ENCODE peak calls at places on chromosomes 13 and 19, in four cellular contexts. X is H9, H is IMR-90, C is H1. Y is an unnamed sample.

GRCh38 chr13:98834254-98834960 is 81.9 kb upstream of the SLC15A1 start:
- DNase-seq in X (peak; percentile 64), C (no peak), H (no peak), Y (no peak)

GRCh38 chr13:78182813-78183212 is 264.2 kb upstream of the EDNRB start:
- DNase-seq in X (no peak), H (no peak), C (no peak), Y (no peak)

GRCh38 chr19:58328999-58329398 is 2.2 kb downstream of the ZSCAN22 start:
- DNase-seq in X (peak; percentile 77), C (peak; percentile 27), H (no peak), Y (peak; percentile 81)

GRCh38 chr13:49711218-49711863 is 20.1 kb upstream of the EBPL start:
- DNase-seq in H (peak; percentile 96), C (no peak), X (no peak), Y (no peak)

GRCh38 chr13:28357247-28357825 is 137.6 kb downstream of the FLT1 start:
- DNase-seq in C (no peak), H (no peak), X (no peak), Y (peak; percentile 25)

GRCh38 chr13:50448535-50448981 is 394.9 kb downstream of the DLEU7 start:
- DNase-seq in C (no peak), X (no peak), H (no peak), Y (no peak)

GRCh38 chr13:32734511-32734910 is 148.3 kb downstream of the PDS5B start:
- DNase-seq in C (no peak), H (peak; percentile 88), X (no peak), Y (no peak)

GRCh38 chr13:25659091-25659502 is 287.3 kb downstream of the ATP8A2 start:
- DNase-seq in H (no peak), C (no peak), X (no peak), Y (peak; percentile 33)

GRCh38 chr13:95714142-95714832 is 37.3 kb downstream of the DNAJC3 start:
- DNase-seq in C (no peak), X (no peak), H (peak; percentile 89), Y (no peak)

GRCh38 chr13:35979378-35979911 is 151.7 kb downstream of the DCLK1 start:
- DNase-seq in X (no peak), H (peak; percentile 83), C (no peak), Y (peak; percentile 39)

GRCh38 chr13:92175330-92175729 is 776.9 kb downstream of the GPC5 start:
- DNase-seq in X (peak; percentile 34), H (peak; percentile 62), C (no peak), Y (peak; percentile 44)

GRCh38 chr13:109402976-109403375 is 383.4 kb downstream of the IRS2 start:
- DNase-seq in X (no peak), H (no peak), C (no peak), Y (no peak)

GRCh38 chr19:3125900-3126524 is 9.8 kb upstream of the GNA15 start:
- DNase-seq in H (no peak), C (peak; percentile 85), X (peak; percentile 95), Y (peak; percentile 68)

GRCh38 chr19:32316034-32316433 is 29.4 kb upstream of the ZNF507 start:
- DNase-seq in C (no peak), H (no peak), X (peak; percentile 54), Y (peak; percentile 63)

GRCh38 chr19:3665681-3666544 is 34.4 kb downstream of the PIP5K1C start:
- DNase-seq in H (no peak), X (peak; percentile 70), C (no peak), Y (no peak)

GRCh38 chr13:39823063-39823713 is 167.7 kb downstream of the COG6 start:
- DNase-seq in H (no peak), X (no peak), C (no peak), Y (no peak)

GRCh38 chr13:47798906-47799305 is 202.2 kb downstream of the SUCLA2 start:
- DNase-seq in C (no peak), H (peak; percentile 21), X (no peak), Y (peak; percentile 46)

GRCh38 chr13:108830916-108831315 is 201.5 kb downstream of the MYO16 start:
- DNase-seq in C (no peak), X (no peak), H (no peak), Y (no peak)

GRCh38 chr13:34257980-34258379 is 440.0 kb downstream of the RFC3 start:
- DNase-seq in H (no peak), X (no peak), C (no peak), Y (no peak)

DNA sequence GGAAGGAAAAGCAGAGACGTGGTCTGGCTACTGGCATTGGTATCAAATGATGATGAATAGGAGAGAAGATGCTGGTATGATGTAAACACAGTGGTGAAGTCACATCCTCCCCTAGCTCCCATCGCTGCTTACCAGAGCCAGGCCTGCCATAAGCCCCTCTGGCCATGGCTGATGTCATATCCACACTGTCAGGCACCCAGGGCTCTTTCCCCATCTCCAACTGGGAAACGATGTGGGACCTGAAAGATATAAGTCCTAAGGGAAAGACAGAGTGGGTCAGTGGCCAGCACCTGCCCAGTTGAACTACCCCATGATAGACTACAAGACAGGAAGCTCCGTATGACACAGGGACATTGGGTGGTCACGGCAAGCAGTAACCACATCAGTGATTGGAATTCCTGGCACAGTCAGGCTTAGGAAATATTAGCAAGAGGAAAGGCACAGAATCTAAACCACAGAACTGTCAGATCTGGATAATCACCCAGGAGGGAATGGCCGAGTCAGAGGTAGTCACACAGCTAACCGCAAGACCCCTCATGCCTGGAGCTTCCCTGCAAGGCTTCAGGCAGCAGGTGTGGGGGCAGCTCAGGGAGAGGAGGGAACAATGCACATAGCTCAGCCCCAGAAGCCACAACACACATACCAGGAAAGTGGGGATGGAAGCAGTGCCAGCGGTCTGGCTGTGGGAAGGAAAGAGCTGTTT is 3.8 kb downstream of the ZNF792 start:
- DNase-seq in H (peak; percentile 86), X (no peak), C (no peak), Y (no peak)
- H3K56ac ChIP-seq in H (no peak overlapping the region), X (no peak overlapping the region), C (no peak overlapping the region), Y (no peak overlapping the region)

DNA sequence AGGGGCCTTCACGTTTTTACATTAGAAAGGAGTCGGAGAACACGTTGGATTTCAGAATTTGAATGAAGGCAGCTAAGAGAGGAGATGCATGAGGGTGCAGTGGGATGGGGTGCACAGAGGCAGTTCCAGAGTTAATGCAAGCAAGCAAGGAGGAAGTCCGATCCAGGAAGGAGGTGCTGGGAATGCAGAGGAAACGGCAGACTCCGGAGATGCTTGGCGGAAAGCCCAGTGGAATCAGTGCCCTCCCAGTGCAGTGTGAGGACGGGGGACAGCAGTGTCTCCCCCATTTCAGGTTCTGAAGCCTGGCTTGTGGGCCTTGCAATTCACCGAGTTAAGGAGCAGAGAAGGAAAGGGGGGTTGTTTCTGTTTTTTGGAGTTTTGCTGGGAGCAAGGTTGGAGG is 100.4 kb downstream of the COL4A2 start:
- DNase-seq in C (no peak), X (no peak), H (no peak), Y (no peak)
- H4K8ac ChIP-seq in C (no peak overlapping the region), X (no peak overlapping the region), H (peak overlapping the region; percentile 80), Y (no peak overlapping the region)

DNA sequence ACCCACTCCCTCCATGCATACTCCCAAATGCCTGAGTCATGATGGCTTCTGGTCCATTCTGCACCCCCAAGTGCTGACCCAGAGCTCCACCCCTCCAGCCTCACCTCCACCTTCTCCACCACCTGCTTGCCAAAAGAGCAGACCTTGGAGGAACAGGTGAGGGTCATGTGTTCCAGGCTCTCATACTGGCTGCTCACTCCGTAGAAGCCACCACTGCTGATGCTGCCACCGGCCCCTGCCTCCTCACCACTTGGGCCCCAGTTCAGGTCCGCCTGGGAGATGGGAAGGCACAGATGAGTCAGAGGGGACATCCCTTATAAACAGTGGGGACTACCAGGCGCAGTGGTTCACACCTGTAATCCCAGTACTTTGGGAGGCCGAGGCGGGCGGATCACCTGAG is 7.9 kb downstream of the CD37 start:
- DNase-seq in H (no peak), X (no peak), C (no peak), Y (no peak)
- H3K18ac ChIP-seq in H (no peak overlapping the region), X (no peak overlapping the region), C (no peak overlapping the region), Y (no peak overlapping the region)

DNA sequence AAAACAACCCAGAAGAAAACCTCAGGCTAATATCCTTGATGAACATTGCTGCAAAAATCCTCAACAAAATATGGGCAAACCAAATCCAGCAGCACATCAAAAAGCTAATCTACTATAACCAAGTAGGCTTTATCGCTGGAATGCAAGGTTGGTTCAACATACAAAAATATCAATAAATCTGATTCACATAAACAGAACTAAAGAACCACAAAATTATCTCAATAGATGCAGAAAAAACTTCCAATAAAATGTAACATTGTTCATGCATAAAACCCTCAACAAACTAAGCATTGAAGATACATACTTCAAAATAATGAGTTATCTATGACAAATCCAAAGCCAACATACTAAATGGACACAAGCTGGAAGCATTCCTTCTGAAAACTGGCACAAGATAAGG is 8.8 kb downstream of the ZNF724 start:
- DNase-seq in C (no peak), H (no peak), X (no peak), Y (peak; percentile 27)
- H3K56ac ChIP-seq in C (no peak overlapping the region), H (no peak overlapping the region), X (no peak overlapping the region), Y (no peak overlapping the region)

DNA sequence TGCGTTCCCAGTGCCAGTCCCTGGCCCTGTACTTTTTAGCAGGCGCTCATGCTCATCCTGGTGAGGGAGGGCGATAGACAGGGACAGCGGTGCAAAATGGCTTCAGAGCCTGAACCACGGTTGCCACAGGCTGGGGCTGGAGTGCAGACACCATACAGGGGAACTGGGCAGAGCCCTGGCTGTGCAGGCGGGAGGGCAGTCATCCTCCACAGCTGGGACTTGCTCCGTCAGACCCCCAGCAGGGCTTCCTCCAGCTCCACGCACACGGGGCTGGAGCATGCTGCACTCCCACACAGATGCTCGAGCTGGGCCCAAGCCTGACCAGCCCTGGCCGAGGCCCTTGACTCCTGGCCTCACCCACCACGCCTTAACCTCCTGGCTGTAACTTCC is 23.7 kb downstream of the TFDP1 start:
- DNase-seq in C (no peak), X (no peak), H (no peak), Y (no peak)
- H4K8ac ChIP-seq in C (peak overlapping the region; percentile 57), X (no peak overlapping the region), H (no peak overlapping the region), Y (no peak overlapping the region)

DNA sequence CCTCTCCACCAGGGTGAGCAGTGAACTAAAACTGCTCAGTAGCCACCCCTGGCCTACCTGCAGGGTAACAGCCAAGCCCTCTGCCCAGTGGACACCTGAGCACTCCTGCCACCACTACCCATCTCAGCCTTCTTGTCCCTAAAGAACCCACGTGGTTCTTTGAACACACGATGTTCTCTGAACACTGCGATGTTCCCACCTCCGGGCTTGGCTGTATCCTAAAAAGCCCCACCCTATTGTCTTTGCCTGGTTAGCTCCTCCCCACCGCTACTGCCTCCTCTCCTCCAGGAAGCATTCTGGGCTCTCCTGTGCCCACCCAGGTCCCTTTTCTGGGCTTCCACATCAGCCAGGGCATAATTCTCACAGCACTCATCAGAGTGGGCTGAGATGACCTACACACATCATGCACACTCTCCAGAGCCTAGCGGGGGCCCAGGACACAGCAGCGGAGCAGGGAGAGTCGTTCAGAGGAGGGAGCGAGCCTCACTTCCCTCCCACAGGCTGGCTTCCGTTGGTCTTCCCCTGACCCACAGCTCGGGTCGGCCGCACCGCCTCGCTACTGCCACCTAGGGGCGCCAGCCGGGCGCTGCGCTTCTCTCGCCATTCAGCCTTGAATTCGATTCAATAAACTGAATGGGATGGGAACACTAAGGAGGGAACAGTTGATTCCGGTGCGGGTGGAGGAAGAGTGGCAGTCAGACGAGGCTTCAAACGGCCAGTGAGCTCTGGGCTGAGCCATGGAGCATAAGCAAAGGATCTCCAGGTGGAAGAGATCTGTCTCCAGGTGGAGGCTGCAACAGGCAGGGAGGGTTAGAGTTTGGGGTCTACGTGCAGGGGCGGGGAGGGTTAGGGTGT is 3.2 kb downstream of the ELAVL1 start:
- DNase-seq in C (peak; percentile 79), H (peak; percentile 75), X (peak; percentile 95), Y (peak; percentile 96)
- H3K18ac ChIP-seq in C (peak overlapping the region; percentile 36), H (no peak overlapping the region), X (no peak overlapping the region), Y (no peak overlapping the region)